ENCODE peak calls at places on chromosomes 16 and 17, in four cellular contexts. A is kidney epithelial cell, G is HCEC 1CT, E is cardiac muscle cell. C is an unnamed sample.

GRCh38 chr17:68497885-68498319 is 14.3 kb upstream of the PRKAR1A start:
- DNase-seq in A (no peak), G (no peak), E (no peak), C (peak; percentile 93)

GRCh38 chr16:2787406-2787805 is at the start of gene PRSS33:
- DNase-seq in A (no peak), G (no peak), E (no peak), C (no peak)

GRCh38 chr16:31268891-31269290 is 9.1 kb downstream of the ITGAM start:
- DNase-seq in A (no peak), G (no peak), E (no peak), C (no peak)

GRCh38 chr16:69378760-69379159 is 7.0 kb downstream of the TERF2 start:
- DNase-seq in A (no peak), G (no peak), E (no peak), C (no peak)

GRCh38 chr16:1706386-1707192 is 594 bp downstream of the MAPK8IP3 start:
- DNase-seq in A (no peak), G (peak; percentile 30), E (peak; percentile 24), C (no peak)

GRCh38 chr16:30692381-30693074 is 6.4 kb upstream of the SRCAP start:
- DNase-seq in A (no peak), G (peak; percentile 11), E (no peak), C (no peak)

GRCh38 chr17:27526603-27527002 is 70.4 kb downstream of the KSR1 start:
- DNase-seq in A (no peak), G (no peak), E (no peak), C (peak; percentile 73)

GRCh38 chr17:14069251-14069981 is at the start of gene COX10:
- DNase-seq in A (peak; percentile 45), G (peak; percentile 79), E (peak; percentile 94), C (peak; percentile 58)

GRCh38 chr16:88282221-88283041 is 100.3 kb upstream of the ZNF469 start:
- DNase-seq in A (no peak), G (no peak), E (no peak), C (no peak)

GRCh38 chr17:21039839-21040575 is 2.8 kb downstream of the USP22 start:
- DNase-seq in A (no peak), G (peak; percentile 73), E (peak; percentile 59), C (no peak)

GRCh38 chr16:15708096-15708495 is 58.1 kb downstream of the NDE1 start:
- DNase-seq in A (no peak), G (no peak), E (no peak), C (no peak)

GRCh38 chr16:5064915-5065314 is 841 bp downstream of the C16orf89 start:
- DNase-seq in A (no peak), G (no peak), E (no peak), C (no peak)

GRCh38 chr17:71900830-71901229 is 220.0 kb upstream of the SOX9 start:
- DNase-seq in A (peak; percentile 77), G (peak; percentile 55), E (peak; percentile 6), C (no peak)

GRCh38 chr17:29145289-29146058 is 34.7 kb downstream of the MYO18A start:
- DNase-seq in A (peak; percentile 61), G (peak; percentile 72), E (peak; percentile 82), C (peak; percentile 94)

GRCh38 chr16:58678269-58678668 is 6.3 kb downstream of the SLC38A7 start:
- DNase-seq in A (no peak), G (no peak), E (no peak), C (no peak)

GRCh38 chr17:46159686-46160085 is 33.5 kb downstream of the KANSL1 start:
- DNase-seq in A (no peak), G (peak; percentile 48), E (no peak), C (no peak)

GRCh38 chr16:10314811-10315210 is 71.0 kb upstream of the ATF7IP2 start:
- DNase-seq in A (no peak), G (no peak), E (no peak), C (peak; percentile 27)